ENCODE peak calls at places on chromosomes 3 and 15, in eight cellular contexts. Q is tibial artery, Y is iPS DF 6.9, J is colonic mucosa, B is breast epithelium, H is ovary, A is endodermal cell, D is HAP-1. M is an unnamed sample.
A peak's percentile ranks its signal among the peaks of the same experiment; 100 is the strongest.

GRCh38 chr15:58520936-58521292 is 89.1 kb downstream of the LIPC start:
- DNase-seq in Q (no peak), Y (no peak), J (no peak), B (no peak), H (no peak), A (peak; percentile 43), D (no peak), M (no peak)

GRCh38 chr3:190728574-190729246 is 133.8 kb downstream of the GMNC start:
- DNase-seq in Q (no peak), Y (no peak), J (no peak), B (no peak), H (no peak), A (no peak), D (no peak), M (no peak)

GRCh38 chr3:10756546-10756945 is 59.5 kb upstream of the SLC6A11 start:
- DNase-seq in Q (no peak), Y (no peak), J (no peak), B (no peak), H (no peak), A (no peak), D (no peak), M (no peak)

GRCh38 chr3:189404036-189404435 is 227.2 kb upstream of the TP63 start:
- DNase-seq in Q (no peak), Y (no peak), J (no peak), B (no peak), H (no peak), A (no peak), D (no peak), M (no peak)

GRCh38 chr15:73387507-73388255 is 18.9 kb upstream of the HCN4 start:
- DNase-seq in Q (no peak), Y (no peak), J (no peak), B (no peak), H (no peak), A (no peak), D (no peak), M (no peak)

GRCh38 chr3:121834079-121834730 is 655 bp downstream of the IQCB1 start:
- DNase-seq in Q (no peak), Y (no peak), J (peak; percentile 30), B (no peak), H (no peak), A (no peak), D (peak; percentile 28), M (no peak)

GRCh38 chr3:110027446-110027845 is 690.1 kb upstream of the DPPA4 start:
- DNase-seq in Q (no peak), Y (no peak), J (no peak), B (no peak), H (no peak), A (no peak), D (no peak), M (no peak)

GRCh38 chr3:197297476-197298340 is 704 bp downstream of the DLG1 start:
- DNase-seq in Q (peak; percentile 80), Y (peak; percentile 79), J (peak; percentile 92), B (peak; percentile 86), H (peak; percentile 87), A (peak; percentile 97), D (peak; percentile 93), M (peak; percentile 86)

GRCh38 chr15:92079047-92079446 is 225.5 kb downstream of the SLCO3A1 start:
- DNase-seq in Q (no peak), Y (no peak), J (no peak), B (no peak), H (no peak), A (peak; percentile 80), D (peak; percentile 66), M (no peak)

GRCh38 chr3:124033360-124034015 is 41.6 kb upstream of the ROPN1 start:
- DNase-seq in Q (no peak), Y (no peak), J (no peak), B (no peak), H (peak; percentile 48), A (peak; percentile 79), D (no peak), M (no peak)

GRCh38 chr3:87225659-87226058 is 1.4 kb upstream of the CHMP2B start:
- DNase-seq in Q (no peak), Y (no peak), J (peak; percentile 23), B (no peak), H (peak; percentile 18), A (no peak), D (no peak), M (no peak)

GRCh38 chr3:159787794-159788205 is 200.8 kb upstream of the IL12A start:
- DNase-seq in Q (no peak), Y (no peak), J (peak; percentile 66), B (no peak), H (no peak), A (no peak), D (no peak), M (no peak)

GRCh38 chr3:12818773-12819172 is 22.3 kb downstream of the CAND2 start:
- DNase-seq in Q (no peak), Y (no peak), J (no peak), B (no peak), H (no peak), A (no peak), D (no peak), M (no peak)

GRCh38 chr3:134430174-134430573 is 55.6 kb downstream of the ANAPC13 start:
- DNase-seq in Q (no peak), Y (no peak), J (no peak), B (no peak), H (no peak), A (no peak), D (no peak), M (no peak)

GRCh38 chr15:68232937-68233336 is 3.4 kb upstream of the CLN6 start:
- DNase-seq in Q (peak; percentile 56), Y (no peak), J (no peak), B (no peak), H (no peak), A (no peak), D (no peak), M (no peak)

GRCh38 chr3:128549283-128550112 is 56.5 kb upstream of the GATA2 start:
- DNase-seq in Q (peak; percentile 40), Y (no peak), J (no peak), B (peak; percentile 7), H (peak; percentile 46), A (no peak), D (no peak), M (no peak)

GRCh38 chr15:76152197-76152596 is 92.4 kb downstream of the TMEM266 start:
- DNase-seq in Q (no peak), Y (no peak), J (no peak), B (no peak), H (no peak), A (no peak), D (no peak), M (no peak)

GRCh38 chr3:99751649-99752048 is 66.0 kb upstream of the CMSS1 start:
- DNase-seq in Q (no peak), Y (no peak), J (no peak), B (no peak), H (no peak), A (no peak), D (no peak), M (no peak)

DNA sequence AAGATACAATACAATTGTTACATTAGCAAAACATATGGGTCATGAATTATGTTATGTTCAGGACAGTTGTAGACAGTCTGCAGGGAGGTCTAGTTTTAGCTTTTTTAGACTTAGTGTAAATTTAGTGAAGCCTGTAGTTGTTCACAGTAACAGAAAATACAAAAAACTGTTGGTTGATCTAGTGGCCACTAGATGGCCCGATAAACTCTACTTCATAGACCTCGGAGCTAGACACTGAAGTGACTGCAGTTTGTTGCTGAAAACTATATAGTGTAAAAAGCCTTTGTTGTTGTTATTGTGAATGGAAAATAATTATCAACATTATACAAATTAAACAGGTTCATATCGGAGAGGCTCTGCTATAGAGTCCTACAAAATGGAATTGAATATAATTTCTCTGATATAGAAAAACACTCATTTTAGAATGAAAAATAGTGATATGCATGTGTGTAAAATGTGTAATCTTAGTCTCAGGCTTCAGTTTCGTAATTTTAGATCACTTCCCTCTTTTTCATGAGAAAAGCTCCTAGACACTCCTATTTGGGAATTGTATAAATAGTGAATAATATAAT is 18.3 kb downstream of the MAGEL2 start:
- DNase-seq in Q (no peak), Y (no peak), J (no peak), B (no peak), H (no peak), A (no peak), D (no peak), M (no peak)
- H3K9me3 ChIP-seq in Q (no peaks in the 10 kb centered on the region), Y (no peaks in the 10 kb centered on the region), J (no peaks in the 10 kb centered on the region), B (no peaks in the 10 kb centered on the region), H (no peaks in the 10 kb centered on the region), A (peaks cover 10% of the 10 kb centered on the region), D (no peaks in the 10 kb centered on the region), M (no peaks in the 10 kb centered on the region)

DNA sequence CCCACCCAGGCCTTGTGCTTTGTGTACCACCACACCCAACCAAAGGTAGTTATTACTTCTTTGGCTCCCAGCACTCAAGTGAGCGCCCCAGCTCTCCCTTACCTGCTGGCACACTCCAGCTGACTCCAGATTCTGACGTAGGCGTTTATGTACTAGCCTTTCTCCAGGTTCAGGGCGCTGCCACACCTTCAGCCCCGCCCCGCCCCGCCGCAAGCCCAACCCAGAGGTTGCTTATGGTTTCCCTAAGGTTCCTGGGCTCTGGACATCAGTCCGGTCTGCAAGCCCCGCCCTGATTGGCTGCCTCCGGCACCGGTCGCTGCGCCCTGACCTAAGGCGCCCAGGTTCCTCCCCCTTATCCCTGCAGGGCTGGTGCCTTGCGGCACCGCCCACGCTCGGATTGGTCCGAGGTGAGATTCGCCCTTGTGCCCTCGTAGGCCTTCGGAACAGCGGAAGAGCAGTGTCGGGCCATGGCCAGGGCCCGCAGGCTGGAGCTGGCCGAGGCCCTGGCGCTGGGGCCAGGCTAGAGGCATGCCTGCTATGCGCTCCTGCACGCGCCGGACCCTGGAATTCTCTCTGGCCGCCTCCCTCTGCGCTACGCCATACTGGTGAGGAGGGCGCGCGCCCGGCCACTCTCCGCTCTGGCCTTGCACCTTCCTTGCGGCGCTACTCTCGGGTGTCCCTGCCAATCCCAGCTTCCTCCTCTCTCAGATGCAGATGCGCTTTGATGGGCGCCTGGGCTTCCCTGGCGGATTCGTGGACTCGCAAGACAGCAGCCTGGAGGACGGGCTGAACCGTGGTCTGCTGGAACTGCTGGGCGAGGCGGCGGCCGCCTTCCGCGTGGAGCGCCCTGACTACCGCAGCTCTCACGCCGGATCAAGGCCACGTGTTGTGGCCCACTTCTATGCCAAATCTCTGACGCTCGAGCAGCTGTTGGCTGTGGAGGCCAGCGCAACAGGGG is 19.8 kb upstream of the NUDT16 start:
- DNase-seq in Q (peak; percentile 67), Y (peak; percentile 95), J (peak; percentile 96), B (peak; percentile 90), H (peak; percentile 71), A (peak; percentile 98), D (no peak), M (no peak)
- H3K9me3 ChIP-seq in Q (no peaks in the 10 kb centered on the region), Y (no peaks in the 10 kb centered on the region), J (no peaks in the 10 kb centered on the region), B (no peaks in the 10 kb centered on the region), H (no peaks in the 10 kb centered on the region), A (peaks cover under 1% of the 10 kb centered on the region), D (no peaks in the 10 kb centered on the region), M (no peaks in the 10 kb centered on the region)

GRCh38 chr3:458124-458523 is 261.6 kb downstream of the CHL1 start:
- DNase-seq in Q (no peak), Y (no peak), J (no peak), B (no peak), H (no peak), A (no peak), D (no peak), M (no peak)
- H3K9me3 ChIP-seq in Q (no peaks in the 10 kb centered on the region), Y (peaks cover 6% of the 10 kb centered on the region), J (no peaks in the 10 kb centered on the region), B (no peaks in the 10 kb centered on the region), H (no peaks in the 10 kb centered on the region), A (peaks cover 87% of the 10 kb centered on the region), D (no peaks in the 10 kb centered on the region), M (no peaks in the 10 kb centered on the region)

GRCh38 chr3:14446988-14447570 is 44.7 kb downstream of the SLC6A6 start:
- DNase-seq in Q (no peak), Y (no peak), J (no peak), B (no peak), H (no peak), A (no peak), D (no peak), M (no peak)
- H3K9me3 ChIP-seq in Q (no peaks in the 10 kb centered on the region), Y (no peaks in the 10 kb centered on the region), J (no peaks in the 10 kb centered on the region), B (no peaks in the 10 kb centered on the region), H (no peaks in the 10 kb centered on the region), A (peaks cover 9% of the 10 kb centered on the region), D (no peaks in the 10 kb centered on the region), M (no peaks in the 10 kb centered on the region)

GRCh38 chr3:182384182-182384581 is 409.1 kb upstream of the ATP11B start:
- DNase-seq in Q (no peak), Y (no peak), J (no peak), B (no peak), H (no peak), A (no peak), D (no peak), M (no peak)
- H3K9me3 ChIP-seq in Q (no peaks in the 10 kb centered on the region), Y (no peaks in the 10 kb centered on the region), J (no peaks in the 10 kb centered on the region), B (no peaks in the 10 kb centered on the region), H (no peaks in the 10 kb centered on the region), A (peaks cover 7% of the 10 kb centered on the region), D (no peaks in the 10 kb centered on the region), M (no peaks in the 10 kb centered on the region)

M was measured in T-helper 17 cell.